ENCODE peak calls at places on chromosome 11, in five cellular contexts. R is fibroblast of mammary gland, G is thoracic aorta, L is PC-9, M is AG10803. W is an unnamed sample.

GRCh38 chr11:134637091-134638015 is 225.3 kb upstream of the B3GAT1 start:
- DNase-seq in R (no peak), G (no peak), L (no peak), M (no peak), W (no peak)

GRCh38 chr11:114163830-114164401 is 104.4 kb downstream of the ZBTB16 start:
- DNase-seq in R (peak), G (no peak), L (no peak), M (no peak), W (peak)

GRCh38 chr11:113994077-113994954 is 19.4 kb downstream of the HTR3A start:
- DNase-seq in R (no peak), G (no peak), L (no peak), M (no peak), W (no peak)

GRCh38 chr11:12141283-12141682 is 30.9 kb downstream of the MICAL2 start:
- DNase-seq in R (no peak), G (no peak), L (no peak), M (no peak), W (no peak)

GRCh38 chr11:102763440-102763839 is 17.0 kb downstream of the MMP10 start:
- DNase-seq in R (no peak), G (no peak), L (no peak), M (no peak), W (no peak)

GRCh38 chr11:85766801-85767200 is 44.1 kb downstream of the SYTL2 start:
- DNase-seq in R (peak), G (no peak), L (no peak), M (peak), W (no peak)

GRCh38 chr11:61700720-61701119 is 20.5 kb downstream of the DAGLA start:
- DNase-seq in R (no peak), G (no peak), L (no peak), M (no peak), W (no peak)

GRCh38 chr11:66766681-66767080 is 37.7 kb upstream of the SPTBN2 start:
- DNase-seq in R (no peak), G (no peak), L (no peak), M (no peak), W (no peak)

GRCh38 chr11:125348704-125349635 is 147.1 kb downstream of the FEZ1 start:
- DNase-seq in R (peak), G (no peak), L (peak), M (peak), W (no peak)

GRCh38 chr11:30128269-30128932 is 102.4 kb upstream of the FSHB start:
- DNase-seq in R (peak), G (no peak), L (peak), M (peak), W (peak)

GRCh38 chr11:93089474-93090102 is 108.2 kb downstream of the SLC36A4 start:
- DNase-seq in R (peak), G (no peak), L (no peak), M (peak), W (peak)

GRCh38 chr11:73875380-73875779 is 1.3 kb downstream of the COA4 start:
- DNase-seq in R (no peak), G (no peak), L (no peak), M (no peak), W (no peak)

GRCh38 chr11:122149232-122149631 is 33.2 kb upstream of the BLID start:
- DNase-seq in R (no peak), G (no peak), L (no peak), M (no peak), W (no peak)

GRCh38 chr11:114123692-114124330 is 64.3 kb downstream of the ZBTB16 start:
- DNase-seq in R (no peak), G (no peak), L (no peak), M (no peak), W (no peak)

GRCh38 chr11:34588701-34589100 is 32.2 kb upstream of the EHF start:
- DNase-seq in R (no peak), G (no peak), L (no peak), M (no peak), W (no peak)

GRCh38 chr11:45158210-45158644 is 11.8 kb downstream of the PRDM11 start:
- DNase-seq in R (no peak), G (no peak), L (no peak), M (no peak), W (no peak)

GRCh38 chr11:64285885-64286800 is 495 bp downstream of the GPR137 start:
- DNase-seq in R (no peak), G (no peak), L (peak), M (no peak), W (no peak)
- TF ChIP-seq CTCF in R (no peak), G (no peak), L (peak), M (no peak), W (peak)

GRCh38 chr11:46913484-46913883 is 4.9 kb downstream of the LRP4 start:
- DNase-seq in R (no peak), G (no peak), L (no peak), M (no peak), W (no peak)
- H3K4me3 ChIP-seq in R (no peak), G (no peak), L (no peak), M (no peak), W (no peak)

GRCh38 chr11:107780775-107781174 is 68.9 kb upstream of the SLN start:
- DNase-seq in R (no peak), G (no peak), L (no peak), M (no peak), W (no peak)
- TF ChIP-seq CTCF in R (no peak), G (no peak), L (no peak), M (no peak), W (peak)

GRCh38 chr11:33319965-33320813 is 63.0 kb downstream of the HIPK3 start:
- DNase-seq in R (no peak), G (no peak), L (no peak), M (no peak), W (no peak)

GRCh38 chr11:33320814-33321330 is 63.7 kb downstream of the HIPK3 start:
- DNase-seq in R (no peak), G (no peak), L (no peak), M (no peak), W (no peak)

GRCh38 chr11:33324211-33324985 is 67.2 kb downstream of the HIPK3 start:
- DNase-seq in R (no peak), G (no peak), L (no peak), M (no peak), W (no peak)

GRCh38 chr11:33323421-33323820 is 66.2 kb downstream of the HIPK3 start:
- DNase-seq in R (no peak), G (no peak), L (no peak), M (no peak), W (no peak)

GRCh38 chr11:33321483-33321882 is 64.3 kb downstream of the HIPK3 start:
- DNase-seq in R (no peak), G (no peak), L (no peak), M (no peak), W (no peak)
- H3K4me3 ChIP-seq in R (no peak), G (no peak), L (no peak), M (no peak), W (no peak)

GRCh38 chr11:68351450-68352275 is 39.3 kb downstream of the LRP5 start:
- DNase-seq in R (no peak), G (no peak), L (no peak), M (no peak), W (no peak)
- TF ChIP-seq CTCF in R (no peak), G (peak), L (no peak), M (no peak), W (no peak)